ENCODE peak calls at places on chromosomes 5 and 9, in seven cellular contexts. U is HCT116, B is heart left ventricle, I is uterus, P is thyroid gland, Z is stomach, S is suprapubic skin. R is an unnamed sample.
A peak's percentile ranks its signal among the peaks of the same experiment; 100 is the strongest.

GRCh38 chr9:33820231-33820745 is 3.3 kb downstream of the UBE2R2 start:
- DNase-seq in U (no peak), P (no peak), Z (no peak), S (no peak), I (no peak), B (no peak), R (no peak)

GRCh38 chr5:38579105-38579504 is 22.7 kb upstream of the LIFR start:
- DNase-seq in B (no peak), S (no peak), P (no peak), Z (no peak), I (no peak), U (no peak), R (no peak)

GRCh38 chr5:27124590-27124989 is 86.2 kb upstream of the CDH9 start:
- DNase-seq in P (no peak), S (no peak), U (no peak), B (no peak), Z (no peak), I (no peak), R (no peak)

GRCh38 chr9:16029056-16029615 is 476.3 kb downstream of the CCDC171 start:
- DNase-seq in I (no peak), U (no peak), P (no peak), Z (no peak), S (no peak), B (no peak), R (no peak)

GRCh38 chr5:172171118-172171775 is 16.8 kb downstream of the STK10 start:
- DNase-seq in S (no peak), Z (no peak), I (no peak), U (no peak), P (peak; percentile 46), B (no peak), R (no peak)

GRCh38 chr9:13627071-13627470 is 347.6 kb upstream of the MPDZ start:
- DNase-seq in U (no peak), I (no peak), B (no peak), P (no peak), S (no peak), Z (no peak), R (no peak)

GRCh38 chr9:121120386-121120785 is 45.6 kb downstream of the CNTRL start:
- DNase-seq in I (no peak), S (no peak), Z (no peak), P (no peak), B (no peak), U (no peak), R (no peak)

GRCh38 chr5:175531361-175531760 is 53.0 kb downstream of the SFXN1 start:
- DNase-seq in U (no peak), I (no peak), S (no peak), P (no peak), B (no peak), Z (no peak), R (no peak)

GRCh38 chr9:129176786-129177442 is 1.1 kb downstream of the IER5L start:
- DNase-seq in I (peak; percentile 52), U (no peak), P (peak; percentile 56), Z (no peak), S (no peak), B (peak; percentile 35), R (no peak)

GRCh38 chr5:55773057-55773456 is 35.2 kb downstream of the DDX4 start:
- DNase-seq in U (no peak), B (no peak), S (no peak), I (no peak), Z (no peak), P (no peak), R (no peak)

GRCh38 chr9:127954831-127955293 is 17.2 kb upstream of the DPM2 start:
- DNase-seq in U (no peak), B (no peak), I (no peak), Z (no peak), S (no peak), P (no peak), R (no peak)

GRCh38 chr5:82106806-82107205 is 135.0 kb downstream of the ATG10 start:
- DNase-seq in B (no peak), I (no peak), U (no peak), P (no peak), Z (no peak), S (no peak), R (no peak)
- TF ChIP-seq POLR2A in B (no peak), I (no peak), U (no peak), P (no peak), Z (no peak), S (no peak), R (no peak)

GRCh38 chr9:123834907-123835562 is 94.9 kb downstream of the DENND1A start:
- DNase-seq in Z (no peak), I (no peak), U (no peak), S (no peak), B (no peak), P (no peak), R (no peak)
- TF ChIP-seq POLR2A in Z (no peak), I (no peak), U (no peak), S (no peak), B (no peak), P (no peak), R (no peak)

DNA sequence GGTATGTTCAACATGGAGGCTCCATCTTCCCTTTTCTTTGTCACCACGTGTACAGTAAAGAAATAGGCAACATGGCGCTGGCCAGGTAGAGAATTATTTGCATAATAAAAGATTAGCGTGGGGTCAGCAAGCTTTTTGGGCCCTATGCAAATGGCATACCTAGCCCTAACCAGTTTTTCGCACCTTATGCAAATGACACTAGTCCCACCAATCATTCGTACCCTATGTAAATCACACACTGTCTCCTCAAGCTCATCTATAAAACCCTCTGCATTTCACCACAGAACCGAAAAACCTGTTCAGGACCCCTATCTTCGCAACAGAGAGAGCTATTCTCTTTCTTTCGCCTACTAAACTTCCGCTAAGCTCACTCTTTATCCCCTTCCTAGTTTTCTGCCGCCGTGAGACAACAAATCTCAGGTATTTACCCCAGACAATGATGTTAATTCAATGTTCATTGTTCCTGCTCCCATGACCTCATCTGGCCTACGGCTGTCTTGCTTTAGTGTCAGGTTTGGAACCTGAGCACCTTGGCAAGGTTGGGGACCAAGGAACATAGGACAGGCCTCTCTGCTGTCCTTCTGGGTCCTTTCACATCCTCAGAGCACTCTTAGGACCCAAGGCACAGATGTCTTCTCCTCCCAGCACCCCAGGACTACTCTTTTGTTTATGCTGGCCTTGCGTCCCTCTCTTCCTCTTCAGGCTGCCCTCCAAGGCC is 180.7 kb upstream of the RAI14 start:
- DNase-seq in B (no peak), P (no peak), U (no peak), I (no peak), Z (no peak), S (no peak), R (no peak)
- TF ChIP-seq POLR2A in B (no peak), P (no peak), U (no peak), I (no peak), Z (no peak), S (no peak), R (no peak)

GRCh38 chr5:119353686-119354366 is 2.0 kb upstream of the TNFAIP8 start:
- DNase-seq in S (no peak), I (no peak), P (no peak), B (no peak), Z (no peak), U (no peak), R (no peak)
- TF ChIP-seq POLR2A in S (no peak), I (no peak), P (no peak), B (no peak), Z (no peak), U (no peak), R (no peak)

GRCh38 chr5:77073667-77074066 is 13.4 kb downstream of the ZBED3 start:
- DNase-seq in U (no peak), P (no peak), I (no peak), B (no peak), Z (no peak), S (no peak), R (no peak)

GRCh38 chr5:77077821-77078176 is 9.3 kb downstream of the ZBED3 start:
- DNase-seq in Z (no peak), S (no peak), I (no peak), P (no peak), B (no peak), U (no peak), R (no peak)

GRCh38 chr5:77074745-77075144 is 12.3 kb downstream of the ZBED3 start:
- DNase-seq in S (no peak), I (no peak), P (no peak), B (no peak), U (no peak), Z (no peak), R (no peak)

GRCh38 chr5:77080905-77081304 is 6.2 kb downstream of the ZBED3 start:
- DNase-seq in U (no peak), Z (no peak), S (no peak), I (no peak), P (no peak), B (no peak), R (no peak)

GRCh38 chr5:77076961-77077820 is 9.9 kb downstream of the ZBED3 start:
- DNase-seq in S (no peak), B (peak; percentile 72), Z (peak; percentile 79), P (peak; percentile 66), U (no peak), I (peak; percentile 72), R (peak; percentile 53)
- TF ChIP-seq POLR2A in S (no peak), B (no peak), Z (no peak), P (peak; percentile 34), U (no peak), I (peak; percentile 20), R (no peak)

DNA sequence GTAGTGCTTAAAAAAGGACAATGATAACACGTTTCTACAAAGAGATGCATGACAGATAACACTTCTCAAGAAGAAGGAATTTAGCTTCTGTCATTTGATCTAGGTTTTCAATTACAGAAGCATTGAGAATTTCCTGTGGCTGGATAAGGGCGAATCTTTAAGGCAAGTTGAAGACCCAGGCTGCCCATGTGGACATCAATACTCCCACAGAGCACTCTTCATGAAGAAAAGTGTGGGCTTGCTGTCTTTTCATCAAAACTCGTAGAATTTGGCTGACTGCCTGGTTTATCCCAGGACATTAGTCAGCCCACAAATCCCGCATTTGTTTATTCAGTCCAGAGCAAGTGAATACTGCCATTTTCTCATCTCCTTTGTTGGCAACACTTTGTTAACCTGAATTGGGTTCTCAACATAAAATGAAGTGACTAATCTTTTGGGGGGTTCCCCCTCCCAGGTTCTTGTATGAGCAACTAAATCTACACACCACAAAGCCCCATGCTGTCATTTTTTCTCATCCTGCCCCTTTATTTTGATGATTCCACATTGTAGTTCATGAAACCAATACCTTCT is 43.4 kb upstream of the CDKN2B start:
- DNase-seq in Z (no peak), P (no peak), S (no peak), U (peak; percentile 75), B (no peak), I (no peak), R (no peak)
- TF ChIP-seq POLR2A in Z (no peak), P (no peak), S (no peak), U (no peak), B (no peak), I (no peak), R (no peak)

GRCh38 chr5:60604771-60605170 is 95.2 kb downstream of the DEPDC1B start:
- DNase-seq in U (no peak), B (no peak), S (no peak), P (no peak), Z (no peak), I (no peak), R (no peak)
- TF ChIP-seq POLR2A in U (no peak), B (no peak), S (no peak), P (no peak), Z (no peak), I (no peak), R (no peak)

R was measured in tibial nerve.